ENCODE peak calls at places on chromosomes 11 and 22, in ten cellular contexts. One of them, this sample, is unnamed.

GRCh38 chr11:76493040-76493439 is 48.2 kb downstream of the EMSY start:
- DNase-seq in stimulated activated CD8-positive, alpha-beta memory T cell treated with anti-CD3 and anti-CD28 coated beads, Interleukin-12 subunit alpha, Interleukin-12 subunit beta, amount 100 ng/mL, for 1 hour: no peak
- DNase-seq in K562: no peak
- DNase-seq in epithelial cell of esophagus: no peak
- DNase-seq in GM12891: no peak
- DNase-seq in A549: no peak
- DNase-seq in neural progenitor cell: no peak
- DNase-seq in SK-MEL-5: no peak
- DNase-seq in Daoy: no peak
- DNase-seq in adipocyte: no peak
- DNase-seq in this sample: no peak

GRCh38 chr11:13051257-13051656 is 42.1 kb downstream of the RASSF10 start:
- DNase-seq in stimulated activated CD8-positive, alpha-beta memory T cell treated with anti-CD3 and anti-CD28 coated beads, Interleukin-12 subunit alpha, Interleukin-12 subunit beta, amount 100 ng/mL, for 1 hour: no peak
- DNase-seq in K562: no peak
- DNase-seq in epithelial cell of esophagus: peak
- DNase-seq in GM12891: no peak
- DNase-seq in A549: peak
- DNase-seq in neural progenitor cell: no peak
- DNase-seq in SK-MEL-5: no peak
- DNase-seq in Daoy: peak
- DNase-seq in adipocyte: no peak
- DNase-seq in this sample: no peak

GRCh38 chr22:23223566-23224317 is 43.4 kb downstream of the BCR start:
- DNase-seq in stimulated activated CD8-positive, alpha-beta memory T cell treated with anti-CD3 and anti-CD28 coated beads, Interleukin-12 subunit alpha, Interleukin-12 subunit beta, amount 100 ng/mL, for 1 hour: no peak
- DNase-seq in K562: peak
- DNase-seq in epithelial cell of esophagus: no peak
- DNase-seq in GM12891: no peak
- DNase-seq in A549: no peak
- DNase-seq in neural progenitor cell: no peak
- DNase-seq in SK-MEL-5: no peak
- DNase-seq in Daoy: no peak
- DNase-seq in adipocyte: no peak
- DNase-seq in this sample: no peak

GRCh38 chr11:10410106-10410843 is 44.8 kb upstream of the AMPD3 start:
- DNase-seq in stimulated activated CD8-positive, alpha-beta memory T cell treated with anti-CD3 and anti-CD28 coated beads, Interleukin-12 subunit alpha, Interleukin-12 subunit beta, amount 100 ng/mL, for 1 hour: no peak
- DNase-seq in K562: no peak
- DNase-seq in epithelial cell of esophagus: no peak
- DNase-seq in GM12891: no peak
- DNase-seq in A549: no peak
- DNase-seq in neural progenitor cell: no peak
- DNase-seq in SK-MEL-5: no peak
- DNase-seq in Daoy: no peak
- DNase-seq in adipocyte: no peak
- DNase-seq in this sample: no peak

GRCh38 chr11:8105666-8106065 is 24.7 kb downstream of the TUB start:
- DNase-seq in stimulated activated CD8-positive, alpha-beta memory T cell treated with anti-CD3 and anti-CD28 coated beads, Interleukin-12 subunit alpha, Interleukin-12 subunit beta, amount 100 ng/mL, for 1 hour: no peak
- DNase-seq in K562: no peak
- DNase-seq in epithelial cell of esophagus: no peak
- DNase-seq in GM12891: no peak
- DNase-seq in A549: no peak
- DNase-seq in neural progenitor cell: no peak
- DNase-seq in SK-MEL-5: no peak
- DNase-seq in Daoy: no peak
- DNase-seq in adipocyte: no peak
- DNase-seq in this sample: no peak

GRCh38 chr11:47185305-47186075 is 744 bp downstream of the PACSIN3 start:
- DNase-seq in stimulated activated CD8-positive, alpha-beta memory T cell treated with anti-CD3 and anti-CD28 coated beads, Interleukin-12 subunit alpha, Interleukin-12 subunit beta, amount 100 ng/mL, for 1 hour: no peak
- DNase-seq in K562: peak
- DNase-seq in epithelial cell of esophagus: peak
- DNase-seq in GM12891: no peak
- DNase-seq in A549: peak
- DNase-seq in neural progenitor cell: peak
- DNase-seq in SK-MEL-5: peak
- DNase-seq in Daoy: peak
- DNase-seq in adipocyte: peak
- DNase-seq in this sample: peak

GRCh38 chr22:19871845-19872778 is 17.4 kb upstream of the GNB1L start:
- DNase-seq in stimulated activated CD8-positive, alpha-beta memory T cell treated with anti-CD3 and anti-CD28 coated beads, Interleukin-12 subunit alpha, Interleukin-12 subunit beta, amount 100 ng/mL, for 1 hour: no peak
- DNase-seq in K562: no peak
- DNase-seq in epithelial cell of esophagus: no peak
- DNase-seq in GM12891: no peak
- DNase-seq in A549: no peak
- DNase-seq in neural progenitor cell: no peak
- DNase-seq in SK-MEL-5: no peak
- DNase-seq in Daoy: peak
- DNase-seq in adipocyte: no peak
- DNase-seq in this sample: no peak

GRCh38 chr11:75592699-75593098 is 30.6 kb downstream of the SERPINH1 start:
- DNase-seq in stimulated activated CD8-positive, alpha-beta memory T cell treated with anti-CD3 and anti-CD28 coated beads, Interleukin-12 subunit alpha, Interleukin-12 subunit beta, amount 100 ng/mL, for 1 hour: no peak
- DNase-seq in K562: no peak
- DNase-seq in epithelial cell of esophagus: no peak
- DNase-seq in GM12891: no peak
- DNase-seq in A549: no peak
- DNase-seq in neural progenitor cell: no peak
- DNase-seq in SK-MEL-5: no peak
- DNase-seq in Daoy: no peak
- DNase-seq in adipocyte: no peak
- DNase-seq in this sample: no peak

GRCh38 chr22:46193898-46194310 is 43.6 kb downstream of the PPARA start:
- DNase-seq in stimulated activated CD8-positive, alpha-beta memory T cell treated with anti-CD3 and anti-CD28 coated beads, Interleukin-12 subunit alpha, Interleukin-12 subunit beta, amount 100 ng/mL, for 1 hour: no peak
- DNase-seq in K562: peak
- DNase-seq in epithelial cell of esophagus: no peak
- DNase-seq in GM12891: no peak
- DNase-seq in A549: no peak
- DNase-seq in neural progenitor cell: no peak
- DNase-seq in SK-MEL-5: no peak
- DNase-seq in Daoy: no peak
- DNase-seq in adipocyte: peak
- DNase-seq in this sample: no peak

GRCh38 chr22:48157676-48158075 is 1395.2 kb downstream of the TBC1D22A start:
- DNase-seq in stimulated activated CD8-positive, alpha-beta memory T cell treated with anti-CD3 and anti-CD28 coated beads, Interleukin-12 subunit alpha, Interleukin-12 subunit beta, amount 100 ng/mL, for 1 hour: no peak
- DNase-seq in K562: no peak
- DNase-seq in epithelial cell of esophagus: no peak
- DNase-seq in GM12891: no peak
- DNase-seq in A549: no peak
- DNase-seq in neural progenitor cell: no peak
- DNase-seq in SK-MEL-5: no peak
- DNase-seq in Daoy: no peak
- DNase-seq in adipocyte: no peak
- DNase-seq in this sample: no peak

GRCh38 chr11:19864141-19865120 is 151.8 kb downstream of the NAV2 start:
- DNase-seq in stimulated activated CD8-positive, alpha-beta memory T cell treated with anti-CD3 and anti-CD28 coated beads, Interleukin-12 subunit alpha, Interleukin-12 subunit beta, amount 100 ng/mL, for 1 hour: no peak
- DNase-seq in K562: no peak
- DNase-seq in epithelial cell of esophagus: no peak
- DNase-seq in GM12891: no peak
- DNase-seq in A549: no peak
- DNase-seq in neural progenitor cell: peak
- DNase-seq in SK-MEL-5: no peak
- DNase-seq in Daoy: no peak
- DNase-seq in adipocyte: no peak
- DNase-seq in this sample: no peak

GRCh38 chr11:18248561-18248960 is at the start of gene SAA2:
- DNase-seq in stimulated activated CD8-positive, alpha-beta memory T cell treated with anti-CD3 and anti-CD28 coated beads, Interleukin-12 subunit alpha, Interleukin-12 subunit beta, amount 100 ng/mL, for 1 hour: no peak
- DNase-seq in K562: no peak
- DNase-seq in epithelial cell of esophagus: peak
- DNase-seq in GM12891: no peak
- DNase-seq in A549: no peak
- DNase-seq in neural progenitor cell: no peak
- DNase-seq in SK-MEL-5: no peak
- DNase-seq in Daoy: peak
- DNase-seq in adipocyte: no peak
- DNase-seq in this sample: no peak

GRCh38 chr11:22685111-22685510 is 18.7 kb downstream of the GAS2 start:
- DNase-seq in stimulated activated CD8-positive, alpha-beta memory T cell treated with anti-CD3 and anti-CD28 coated beads, Interleukin-12 subunit alpha, Interleukin-12 subunit beta, amount 100 ng/mL, for 1 hour: no peak
- DNase-seq in K562: no peak
- DNase-seq in epithelial cell of esophagus: peak
- DNase-seq in GM12891: no peak
- DNase-seq in A549: no peak
- DNase-seq in neural progenitor cell: no peak
- DNase-seq in SK-MEL-5: no peak
- DNase-seq in Daoy: no peak
- DNase-seq in adipocyte: no peak
- DNase-seq in this sample: no peak

GRCh38 chr11:32400670-32401369 is 34.5 kb downstream of the WT1 start:
- DNase-seq in stimulated activated CD8-positive, alpha-beta memory T cell treated with anti-CD3 and anti-CD28 coated beads, Interleukin-12 subunit alpha, Interleukin-12 subunit beta, amount 100 ng/mL, for 1 hour: no peak
- DNase-seq in K562: no peak
- DNase-seq in epithelial cell of esophagus: no peak
- DNase-seq in GM12891: no peak
- DNase-seq in A549: no peak
- DNase-seq in neural progenitor cell: no peak
- DNase-seq in SK-MEL-5: no peak
- DNase-seq in Daoy: no peak
- DNase-seq in adipocyte: no peak
- DNase-seq in this sample: no peak

GRCh38 chr11:92259861-92260260 is 35.2 kb downstream of the FAT3 start:
- DNase-seq in stimulated activated CD8-positive, alpha-beta memory T cell treated with anti-CD3 and anti-CD28 coated beads, Interleukin-12 subunit alpha, Interleukin-12 subunit beta, amount 100 ng/mL, for 1 hour: no peak
- DNase-seq in K562: no peak
- DNase-seq in epithelial cell of esophagus: no peak
- DNase-seq in GM12891: no peak
- DNase-seq in A549: no peak
- DNase-seq in neural progenitor cell: peak
- DNase-seq in SK-MEL-5: no peak
- DNase-seq in Daoy: no peak
- DNase-seq in adipocyte: no peak
- DNase-seq in this sample: no peak

GRCh38 chr11:94185387-94186084 is 56.9 kb downstream of the PANX1 start:
- DNase-seq in stimulated activated CD8-positive, alpha-beta memory T cell treated with anti-CD3 and anti-CD28 coated beads, Interleukin-12 subunit alpha, Interleukin-12 subunit beta, amount 100 ng/mL, for 1 hour: no peak
- DNase-seq in K562: no peak
- DNase-seq in epithelial cell of esophagus: no peak
- DNase-seq in GM12891: no peak
- DNase-seq in A549: no peak
- DNase-seq in neural progenitor cell: no peak
- DNase-seq in SK-MEL-5: no peak
- DNase-seq in Daoy: no peak
- DNase-seq in adipocyte: peak
- DNase-seq in this sample: no peak

GRCh38 chr22:19986410-19987341 is 29.9 kb downstream of the ARVCF start:
- DNase-seq in stimulated activated CD8-positive, alpha-beta memory T cell treated with anti-CD3 and anti-CD28 coated beads, Interleukin-12 subunit alpha, Interleukin-12 subunit beta, amount 100 ng/mL, for 1 hour: peak
- DNase-seq in K562: peak
- DNase-seq in epithelial cell of esophagus: peak
- DNase-seq in GM12891: peak
- DNase-seq in A549: peak
- DNase-seq in neural progenitor cell: peak
- DNase-seq in SK-MEL-5: peak
- DNase-seq in Daoy: peak
- DNase-seq in adipocyte: peak
- DNase-seq in this sample: no peak

This sample was measured in H1.